ENCODE peak calls at places on chromosome 7, in ten cellular contexts. One of them, this sample, is unnamed.

GRCh38 chr7:107119376-107120100 is 49.3 kb upstream of the HBP1 start:
- DNase-seq in OCI-LY7: no peak
- DNase-seq in KBM-7: no peak
- DNase-seq in neuronal stem cell: no peak
- DNase-seq in T-helper 1 cell: no peak
- DNase-seq in nucleus accumbens: no peak
- DNase-seq in NCI-H1930: no peak
- DNase-seq in stimulated activated naive CD8-positive, alpha-beta T cell treated with anti-CD3 and anti-CD28 coated beads, Interleukin-15, amount 100 ng/mL, for 72 hours: no peak
- DNase-seq in stimulated activated CD4-positive, alpha-beta T cell treated with anti-CD3 and anti-CD28 coated beads, Interleukin-2, amount 100 ng/mL, for 48 hours: no peak
- DNase-seq in NK-92 treated with Interleukin-12 subunit alpha and Interleukin-12 subunit beta, amount 100 ng/mL, for 24 hours: no peak
- DNase-seq in this sample: no peak

GRCh38 chr7:28621369-28621807 is 209.1 kb downstream of the CREB5 start:
- DNase-seq in KBM-7: no peak
- DNase-seq in NCI-H1930: no peak
- DNase-seq in NK-92 treated with Interleukin-12 subunit alpha and Interleukin-12 subunit beta, amount 100 ng/mL, for 24 hours: no peak
- DNase-seq in nucleus accumbens: no peak
- DNase-seq in neuronal stem cell: no peak
- DNase-seq in stimulated activated naive CD8-positive, alpha-beta T cell treated with anti-CD3 and anti-CD28 coated beads, Interleukin-15, amount 100 ng/mL, for 72 hours: no peak
- DNase-seq in stimulated activated CD4-positive, alpha-beta T cell treated with anti-CD3 and anti-CD28 coated beads, Interleukin-2, amount 100 ng/mL, for 48 hours: no peak
- DNase-seq in OCI-LY7: no peak
- DNase-seq in T-helper 1 cell: no peak
- DNase-seq in this sample: no peak

GRCh38 chr7:149310113-149310836 is 48.3 kb downstream of the ZNF783 start:
- DNase-seq in NCI-H1930: no peak
- DNase-seq in nucleus accumbens: no peak
- DNase-seq in KBM-7: peak
- DNase-seq in T-helper 1 cell: no peak
- DNase-seq in NK-92 treated with Interleukin-12 subunit alpha and Interleukin-12 subunit beta, amount 100 ng/mL, for 24 hours: no peak
- DNase-seq in stimulated activated naive CD8-positive, alpha-beta T cell treated with anti-CD3 and anti-CD28 coated beads, Interleukin-15, amount 100 ng/mL, for 72 hours: no peak
- DNase-seq in stimulated activated CD4-positive, alpha-beta T cell treated with anti-CD3 and anti-CD28 coated beads, Interleukin-2, amount 100 ng/mL, for 48 hours: no peak
- DNase-seq in OCI-LY7: peak
- DNase-seq in neuronal stem cell: no peak
- DNase-seq in this sample: peak

GRCh38 chr7:35707422-35707821 is 12.5 kb upstream of the HERPUD2 start:
- DNase-seq in stimulated activated naive CD8-positive, alpha-beta T cell treated with anti-CD3 and anti-CD28 coated beads, Interleukin-15, amount 100 ng/mL, for 72 hours: no peak
- DNase-seq in stimulated activated CD4-positive, alpha-beta T cell treated with anti-CD3 and anti-CD28 coated beads, Interleukin-2, amount 100 ng/mL, for 48 hours: no peak
- DNase-seq in neuronal stem cell: no peak
- DNase-seq in T-helper 1 cell: no peak
- DNase-seq in KBM-7: no peak
- DNase-seq in NK-92 treated with Interleukin-12 subunit alpha and Interleukin-12 subunit beta, amount 100 ng/mL, for 24 hours: no peak
- DNase-seq in nucleus accumbens: no peak
- DNase-seq in NCI-H1930: no peak
- DNase-seq in OCI-LY7: no peak
- DNase-seq in this sample: no peak

GRCh38 chr7:42914726-42915045 is 2.8 kb upstream of the C7orf25 start:
- DNase-seq in stimulated activated naive CD8-positive, alpha-beta T cell treated with anti-CD3 and anti-CD28 coated beads, Interleukin-15, amount 100 ng/mL, for 72 hours: no peak
- DNase-seq in T-helper 1 cell: no peak
- DNase-seq in stimulated activated CD4-positive, alpha-beta T cell treated with anti-CD3 and anti-CD28 coated beads, Interleukin-2, amount 100 ng/mL, for 48 hours: no peak
- DNase-seq in neuronal stem cell: no peak
- DNase-seq in KBM-7: no peak
- DNase-seq in nucleus accumbens: no peak
- DNase-seq in NCI-H1930: no peak
- DNase-seq in NK-92 treated with Interleukin-12 subunit alpha and Interleukin-12 subunit beta, amount 100 ng/mL, for 24 hours: no peak
- DNase-seq in OCI-LY7: no peak
- DNase-seq in this sample: no peak

GRCh38 chr7:78134256-78134655 is 335.7 kb downstream of the PHTF2 start:
- DNase-seq in OCI-LY7: peak
- DNase-seq in NK-92 treated with Interleukin-12 subunit alpha and Interleukin-12 subunit beta, amount 100 ng/mL, for 24 hours: no peak
- DNase-seq in KBM-7: peak
- DNase-seq in stimulated activated naive CD8-positive, alpha-beta T cell treated with anti-CD3 and anti-CD28 coated beads, Interleukin-15, amount 100 ng/mL, for 72 hours: no peak
- DNase-seq in NCI-H1930: peak
- DNase-seq in nucleus accumbens: no peak
- DNase-seq in neuronal stem cell: no peak
- DNase-seq in stimulated activated CD4-positive, alpha-beta T cell treated with anti-CD3 and anti-CD28 coated beads, Interleukin-2, amount 100 ng/mL, for 48 hours: no peak
- DNase-seq in T-helper 1 cell: no peak
- DNase-seq in this sample: peak

GRCh38 chr7:135368416-135369186 is 135.0 kb downstream of the STRA8 start:
- DNase-seq in stimulated activated CD4-positive, alpha-beta T cell treated with anti-CD3 and anti-CD28 coated beads, Interleukin-2, amount 100 ng/mL, for 48 hours: no peak
- DNase-seq in NK-92 treated with Interleukin-12 subunit alpha and Interleukin-12 subunit beta, amount 100 ng/mL, for 24 hours: no peak
- DNase-seq in NCI-H1930: no peak
- DNase-seq in OCI-LY7: no peak
- DNase-seq in T-helper 1 cell: no peak
- DNase-seq in neuronal stem cell: no peak
- DNase-seq in stimulated activated naive CD8-positive, alpha-beta T cell treated with anti-CD3 and anti-CD28 coated beads, Interleukin-15, amount 100 ng/mL, for 72 hours: no peak
- DNase-seq in nucleus accumbens: no peak
- DNase-seq in KBM-7: no peak
- DNase-seq in this sample: no peak

GRCh38 chr7:32892521-32893224 is 1.1 kb upstream of the KBTBD2 start:
- DNase-seq in stimulated activated CD4-positive, alpha-beta T cell treated with anti-CD3 and anti-CD28 coated beads, Interleukin-2, amount 100 ng/mL, for 48 hours: peak
- DNase-seq in NCI-H1930: no peak
- DNase-seq in nucleus accumbens: peak
- DNase-seq in neuronal stem cell: no peak
- DNase-seq in KBM-7: peak
- DNase-seq in NK-92 treated with Interleukin-12 subunit alpha and Interleukin-12 subunit beta, amount 100 ng/mL, for 24 hours: no peak
- DNase-seq in OCI-LY7: peak
- DNase-seq in T-helper 1 cell: peak
- DNase-seq in stimulated activated naive CD8-positive, alpha-beta T cell treated with anti-CD3 and anti-CD28 coated beads, Interleukin-15, amount 100 ng/mL, for 72 hours: peak
- DNase-seq in this sample: peak

GRCh38 chr7:7858559-7858958 is 110.0 kb upstream of the GLCCI1 start:
- DNase-seq in nucleus accumbens: no peak
- DNase-seq in OCI-LY7: no peak
- DNase-seq in KBM-7: peak
- DNase-seq in neuronal stem cell: no peak
- DNase-seq in T-helper 1 cell: no peak
- DNase-seq in stimulated activated naive CD8-positive, alpha-beta T cell treated with anti-CD3 and anti-CD28 coated beads, Interleukin-15, amount 100 ng/mL, for 72 hours: no peak
- DNase-seq in stimulated activated CD4-positive, alpha-beta T cell treated with anti-CD3 and anti-CD28 coated beads, Interleukin-2, amount 100 ng/mL, for 48 hours: no peak
- DNase-seq in NCI-H1930: no peak
- DNase-seq in NK-92 treated with Interleukin-12 subunit alpha and Interleukin-12 subunit beta, amount 100 ng/mL, for 24 hours: no peak
- DNase-seq in this sample: no peak

This sample was measured in adipocyte.